ENCODE peak calls at places on chromosomes 11 and 22, in ten cellular contexts. One of them, this sample, is unnamed.

GRCh38 chr11:70651036-70651435 is 252.7 kb downstream of the CTTN start:
- DNase-seq in stomach: no peak
- DNase-seq in fibroblast of lung: no peak
- DNase-seq in DND-41: no peak
- DNase-seq in astrocyte: no peak
- DNase-seq in H9: no peak
- DNase-seq in H1: no peak
- DNase-seq in AG09309: no peak
- DNase-seq in fibroblast of mammary gland: no peak
- DNase-seq in WERI-Rb-1: no peak
- DNase-seq in this sample: no peak

GRCh38 chr22:35037089-35037488 is 28.9 kb upstream of the ISX start:
- DNase-seq in stomach: no peak
- DNase-seq in fibroblast of lung: no peak
- DNase-seq in DND-41: peak
- DNase-seq in astrocyte: no peak
- DNase-seq in H9: peak
- DNase-seq in H1: no peak
- DNase-seq in AG09309: no peak
- DNase-seq in fibroblast of mammary gland: no peak
- DNase-seq in WERI-Rb-1: peak
- DNase-seq in this sample: no peak

GRCh38 chr11:83033972-83034672 is 37.6 kb downstream of the RAB30 start:
- DNase-seq in stomach: peak
- DNase-seq in fibroblast of lung: peak
- DNase-seq in DND-41: no peak
- DNase-seq in astrocyte: peak
- DNase-seq in H9: no peak
- DNase-seq in H1: no peak
- DNase-seq in AG09309: peak
- DNase-seq in fibroblast of mammary gland: peak
- DNase-seq in WERI-Rb-1: peak
- DNase-seq in this sample: no peak

GRCh38 chr11:17063171-17064002 is 14.1 kb downstream of the RPS13 start:
- DNase-seq in stomach: peak
- DNase-seq in fibroblast of lung: peak
- DNase-seq in DND-41: peak
- DNase-seq in astrocyte: no peak
- DNase-seq in H9: peak
- DNase-seq in H1: peak
- DNase-seq in AG09309: no peak
- DNase-seq in fibroblast of mammary gland: peak
- DNase-seq in WERI-Rb-1: peak
- DNase-seq in this sample: no peak

GRCh38 chr11:129440028-129440630 is 64.5 kb downstream of the BARX2 start:
- DNase-seq in stomach: no peak
- DNase-seq in fibroblast of lung: peak
- DNase-seq in DND-41: no peak
- DNase-seq in astrocyte: peak
- DNase-seq in H9: peak
- DNase-seq in H1: peak
- DNase-seq in AG09309: no peak
- DNase-seq in fibroblast of mammary gland: no peak
- DNase-seq in WERI-Rb-1: no peak
- DNase-seq in this sample: no peak

GRCh38 chr11:34534826-34535225 is 21.2 kb upstream of the ELF5 start:
- DNase-seq in stomach: no peak
- DNase-seq in fibroblast of lung: no peak
- DNase-seq in DND-41: no peak
- DNase-seq in astrocyte: no peak
- DNase-seq in H9: no peak
- DNase-seq in H1: no peak
- DNase-seq in AG09309: no peak
- DNase-seq in fibroblast of mammary gland: no peak
- DNase-seq in WERI-Rb-1: no peak
- DNase-seq in this sample: no peak

GRCh38 chr11:66743271-66743968 is 14.4 kb upstream of the SPTBN2 start:
- DNase-seq in stomach: peak
- DNase-seq in fibroblast of lung: no peak
- DNase-seq in DND-41: no peak
- DNase-seq in astrocyte: no peak
- DNase-seq in H9: no peak
- DNase-seq in H1: no peak
- DNase-seq in AG09309: no peak
- DNase-seq in fibroblast of mammary gland: no peak
- DNase-seq in WERI-Rb-1: peak
- DNase-seq in this sample: no peak

GRCh38 chr22:17191163-17191562 is 28.1 kb downstream of the ADA2 start:
- DNase-seq in stomach: no peak
- DNase-seq in fibroblast of lung: peak
- DNase-seq in DND-41: no peak
- DNase-seq in astrocyte: peak
- DNase-seq in H9: no peak
- DNase-seq in H1: no peak
- DNase-seq in AG09309: peak
- DNase-seq in fibroblast of mammary gland: peak
- DNase-seq in WERI-Rb-1: no peak
- DNase-seq in this sample: no peak

GRCh38 chr22:32808038-32808445 is 6.5 kb downstream of the TIMP3 start:
- DNase-seq in stomach: no peak
- DNase-seq in fibroblast of lung: no peak
- DNase-seq in DND-41: no peak
- DNase-seq in astrocyte: no peak
- DNase-seq in H9: no peak
- DNase-seq in H1: no peak
- DNase-seq in AG09309: no peak
- DNase-seq in fibroblast of mammary gland: no peak
- DNase-seq in WERI-Rb-1: no peak
- DNase-seq in this sample: no peak

GRCh38 chr11:64233913-64234839 is at the start of gene VEGFB:
- DNase-seq in stomach: peak
- DNase-seq in fibroblast of lung: peak
- DNase-seq in DND-41: peak
- DNase-seq in astrocyte: no peak
- DNase-seq in H9: no peak
- DNase-seq in H1: no peak
- DNase-seq in AG09309: no peak
- DNase-seq in fibroblast of mammary gland: no peak
- DNase-seq in WERI-Rb-1: peak
- DNase-seq in this sample: no peak

GRCh38 chr22:50251472-50252054 is 498 bp upstream of the HDAC10 start:
- DNase-seq in stomach: no peak
- DNase-seq in fibroblast of lung: no peak
- DNase-seq in DND-41: no peak
- DNase-seq in astrocyte: no peak
- DNase-seq in H9: no peak
- DNase-seq in H1: no peak
- DNase-seq in AG09309: no peak
- DNase-seq in fibroblast of mammary gland: no peak
- DNase-seq in WERI-Rb-1: no peak
- DNase-seq in this sample: no peak

GRCh38 chr11:17890333-17890732 is 122.5 kb downstream of the SERGEF start:
- DNase-seq in stomach: no peak
- DNase-seq in fibroblast of lung: no peak
- DNase-seq in DND-41: no peak
- DNase-seq in astrocyte: no peak
- DNase-seq in H9: no peak
- DNase-seq in H1: no peak
- DNase-seq in AG09309: no peak
- DNase-seq in fibroblast of mammary gland: no peak
- DNase-seq in WERI-Rb-1: no peak
- DNase-seq in this sample: no peak

GRCh38 chr11:7899418-7899817 is 31.6 kb downstream of the OR10A6 start:
- DNase-seq in stomach: no peak
- DNase-seq in fibroblast of lung: no peak
- DNase-seq in DND-41: no peak
- DNase-seq in astrocyte: no peak
- DNase-seq in H9: no peak
- DNase-seq in H1: no peak
- DNase-seq in AG09309: no peak
- DNase-seq in fibroblast of mammary gland: no peak
- DNase-seq in WERI-Rb-1: no peak
- DNase-seq in this sample: no peak

GRCh38 chr11:76684470-76684869 is 13.9 kb upstream of the LRRC32 start:
- DNase-seq in stomach: no peak
- DNase-seq in fibroblast of lung: no peak
- DNase-seq in DND-41: no peak
- DNase-seq in astrocyte: no peak
- DNase-seq in H9: no peak
- DNase-seq in H1: no peak
- DNase-seq in AG09309: no peak
- DNase-seq in fibroblast of mammary gland: no peak
- DNase-seq in WERI-Rb-1: no peak
- DNase-seq in this sample: no peak

GRCh38 chr11:62142921-62143320 is 19.1 kb downstream of the INCENP start:
- DNase-seq in stomach: peak
- DNase-seq in fibroblast of lung: no peak
- DNase-seq in DND-41: no peak
- DNase-seq in astrocyte: no peak
- DNase-seq in H9: no peak
- DNase-seq in H1: no peak
- DNase-seq in AG09309: no peak
- DNase-seq in fibroblast of mammary gland: no peak
- DNase-seq in WERI-Rb-1: no peak
- DNase-seq in this sample: no peak

GRCh38 chr11:94948070-94948617 is 25.2 kb downstream of the CWC15 start:
- DNase-seq in stomach: no peak
- DNase-seq in fibroblast of lung: peak
- DNase-seq in DND-41: no peak
- DNase-seq in astrocyte: peak
- DNase-seq in H9: no peak
- DNase-seq in H1: no peak
- DNase-seq in AG09309: peak
- DNase-seq in fibroblast of mammary gland: peak
- DNase-seq in WERI-Rb-1: no peak
- DNase-seq in this sample: no peak

GRCh38 chr11:111665779-111666178 is 63.5 kb downstream of the SIK2 start:
- DNase-seq in stomach: no peak
- DNase-seq in fibroblast of lung: peak
- DNase-seq in DND-41: peak
- DNase-seq in astrocyte: peak
- DNase-seq in H9: no peak
- DNase-seq in H1: no peak
- DNase-seq in AG09309: no peak
- DNase-seq in fibroblast of mammary gland: peak
- DNase-seq in WERI-Rb-1: no peak
- DNase-seq in this sample: no peak

GRCh38 chr11:91261513-91261912 is 963.1 kb upstream of the FAT3 start:
- DNase-seq in stomach: no peak
- DNase-seq in fibroblast of lung: no peak
- DNase-seq in DND-41: no peak
- DNase-seq in astrocyte: no peak
- DNase-seq in H9: no peak
- DNase-seq in H1: no peak
- DNase-seq in AG09309: no peak
- DNase-seq in fibroblast of mammary gland: no peak
- DNase-seq in WERI-Rb-1: no peak
- DNase-seq in this sample: no peak
- TF ChIP-seq CTCF in stomach: no peak
- TF ChIP-seq CTCF in fibroblast of lung: no peak
- TF ChIP-seq CTCF in DND-41: no peak
- TF ChIP-seq CTCF in astrocyte: no peak
- TF ChIP-seq CTCF in H9: peak
- TF ChIP-seq CTCF in H1: no peak
- TF ChIP-seq CTCF in AG09309: no peak
- TF ChIP-seq CTCF in fibroblast of mammary gland: no peak
- TF ChIP-seq CTCF in WERI-Rb-1: no peak
- TF ChIP-seq CTCF in this sample: no peak

GRCh38 chr11:13487661-13488030 is 8.2 kb downstream of the PTH start:
- DNase-seq in stomach: no peak
- DNase-seq in fibroblast of lung: no peak
- DNase-seq in DND-41: no peak
- DNase-seq in astrocyte: no peak
- DNase-seq in H9: peak
- DNase-seq in H1: no peak
- DNase-seq in AG09309: no peak
- DNase-seq in fibroblast of mammary gland: peak
- DNase-seq in WERI-Rb-1: no peak
- DNase-seq in this sample: no peak
- TF ChIP-seq CTCF in stomach: no peak
- TF ChIP-seq CTCF in fibroblast of lung: peak
- TF ChIP-seq CTCF in DND-41: peak
- TF ChIP-seq CTCF in astrocyte: no peak
- TF ChIP-seq CTCF in H9: peak
- TF ChIP-seq CTCF in H1: peak
- TF ChIP-seq CTCF in AG09309: peak
- TF ChIP-seq CTCF in fibroblast of mammary gland: peak
- TF ChIP-seq CTCF in WERI-Rb-1: peak
- TF ChIP-seq CTCF in this sample: no peak

GRCh38 chr22:37162221-37163095 is 12.7 kb upstream of the IL2RB start:
- DNase-seq in stomach: no peak
- DNase-seq in fibroblast of lung: no peak
- DNase-seq in DND-41: peak
- DNase-seq in astrocyte: no peak
- DNase-seq in H9: no peak
- DNase-seq in H1: no peak
- DNase-seq in AG09309: no peak
- DNase-seq in fibroblast of mammary gland: no peak
- DNase-seq in WERI-Rb-1: no peak
- DNase-seq in this sample: no peak
- TF ChIP-seq CTCF in stomach: no peak
- TF ChIP-seq CTCF in fibroblast of lung: no peak
- TF ChIP-seq CTCF in DND-41: peak
- TF ChIP-seq CTCF in astrocyte: no peak
- TF ChIP-seq CTCF in H9: no peak
- TF ChIP-seq CTCF in H1: no peak
- TF ChIP-seq CTCF in AG09309: no peak
- TF ChIP-seq CTCF in fibroblast of mammary gland: no peak
- TF ChIP-seq CTCF in WERI-Rb-1: no peak
- TF ChIP-seq CTCF in this sample: no peak

GRCh38 chr11:72704783-72705287 is 30.6 kb upstream of the PDE2A start:
- DNase-seq in stomach: no peak
- DNase-seq in fibroblast of lung: no peak
- DNase-seq in DND-41: no peak
- DNase-seq in astrocyte: no peak
- DNase-seq in H9: no peak
- DNase-seq in H1: no peak
- DNase-seq in AG09309: no peak
- DNase-seq in fibroblast of mammary gland: no peak
- DNase-seq in WERI-Rb-1: no peak
- DNase-seq in this sample: no peak

GRCh38 chr11:72703281-72704008 is 29.2 kb upstream of the PDE2A start:
- DNase-seq in stomach: no peak
- DNase-seq in fibroblast of lung: peak
- DNase-seq in DND-41: no peak
- DNase-seq in astrocyte: peak
- DNase-seq in H9: no peak
- DNase-seq in H1: no peak
- DNase-seq in AG09309: peak
- DNase-seq in fibroblast of mammary gland: peak
- DNase-seq in WERI-Rb-1: peak
- DNase-seq in this sample: no peak

GRCh38 chr11:72705442-72706365 is 31.5 kb upstream of the PDE2A start:
- DNase-seq in stomach: no peak
- DNase-seq in fibroblast of lung: no peak
- DNase-seq in DND-41: no peak
- DNase-seq in astrocyte: no peak
- DNase-seq in H9: peak
- DNase-seq in H1: no peak
- DNase-seq in AG09309: no peak
- DNase-seq in fibroblast of mammary gland: no peak
- DNase-seq in WERI-Rb-1: peak
- DNase-seq in this sample: no peak

GRCh38 chr11:72702842-72703241 is 28.6 kb upstream of the PDE2A start:
- DNase-seq in stomach: no peak
- DNase-seq in fibroblast of lung: no peak
- DNase-seq in DND-41: no peak
- DNase-seq in astrocyte: no peak
- DNase-seq in H9: no peak
- DNase-seq in H1: no peak
- DNase-seq in AG09309: no peak
- DNase-seq in fibroblast of mammary gland: no peak
- DNase-seq in WERI-Rb-1: no peak
- DNase-seq in this sample: no peak

GRCh38 chr11:72704028-72704782 is 30.0 kb upstream of the PDE2A start:
- DNase-seq in stomach: no peak
- DNase-seq in fibroblast of lung: no peak
- DNase-seq in DND-41: no peak
- DNase-seq in astrocyte: no peak
- DNase-seq in H9: no peak
- DNase-seq in H1: no peak
- DNase-seq in AG09309: no peak
- DNase-seq in fibroblast of mammary gland: peak
- DNase-seq in WERI-Rb-1: no peak
- DNase-seq in this sample: no peak
- TF ChIP-seq CTCF in stomach: no peak
- TF ChIP-seq CTCF in fibroblast of lung: no peak
- TF ChIP-seq CTCF in DND-41: no peak
- TF ChIP-seq CTCF in astrocyte: no peak
- TF ChIP-seq CTCF in H9: peak
- TF ChIP-seq CTCF in H1: no peak
- TF ChIP-seq CTCF in AG09309: peak
- TF ChIP-seq CTCF in fibroblast of mammary gland: peak
- TF ChIP-seq CTCF in WERI-Rb-1: peak
- TF ChIP-seq CTCF in this sample: peak